ENCODE peak calls at places on chromosome 7, in four cellular contexts. One of them, this sample, is unnamed. For H3K4me1, the result is how much of the 10 kb centered on the place peaks cover.

GRCh38 chr7:74174606-74175082 is 488 bp downstream of the EIF4H start:
- DNase-seq in mammary epithelial cell: peak
- DNase-seq in PC-3: peak
- DNase-seq in astrocyte: peak
- DNase-seq in this sample: peak

GRCh38 chr7:157693071-157693520 is 356.3 kb downstream of the DNAJB6 start:
- DNase-seq in PC-3: no peak
- DNase-seq in mammary epithelial cell: no peak
- DNase-seq in astrocyte: no peak
- DNase-seq in this sample: peak

GRCh38 chr7:79979437-79979836 is 155.2 kb upstream of the GNAI1 start:
- DNase-seq in mammary epithelial cell: no peak
- DNase-seq in astrocyte: peak
- DNase-seq in PC-3: peak
- DNase-seq in this sample: no peak

GRCh38 chr7:42227931-42228591 is 8.9 kb downstream of the GLI3 start:
- DNase-seq in mammary epithelial cell: peak
- DNase-seq in PC-3: no peak
- DNase-seq in astrocyte: peak
- DNase-seq in this sample: peak

GRCh38 chr7:27105161-27106122 is 3.0 kb upstream of the HOXA2 start:
- DNase-seq in mammary epithelial cell: peak
- DNase-seq in PC-3: no peak
- DNase-seq in astrocyte: peak
- DNase-seq in this sample: no peak

GRCh38 chr7:148501707-148502139 is 88.8 kb upstream of the C7orf33 start:
- DNase-seq in astrocyte: peak
- DNase-seq in PC-3: peak
- DNase-seq in mammary epithelial cell: no peak
- DNase-seq in this sample: no peak

GRCh38 chr7:124597509-124597908 is 168.1 kb downstream of the GPR37 start:
- DNase-seq in astrocyte: no peak
- DNase-seq in mammary epithelial cell: no peak
- DNase-seq in PC-3: no peak
- DNase-seq in this sample: no peak

GRCh38 chr7:30511494-30511893 is 6.9 kb upstream of the GGCT start:
- DNase-seq in PC-3: no peak
- DNase-seq in mammary epithelial cell: no peak
- DNase-seq in astrocyte: no peak
- DNase-seq in this sample: no peak

GRCh38 chr7:33986456-33986855 is 81.1 kb downstream of the BMPER start:
- DNase-seq in astrocyte: no peak
- DNase-seq in PC-3: no peak
- DNase-seq in mammary epithelial cell: no peak
- DNase-seq in this sample: no peak

GRCh38 chr7:157652954-157653826 is 316.4 kb downstream of the DNAJB6 start:
- DNase-seq in astrocyte: no peak
- DNase-seq in mammary epithelial cell: no peak
- DNase-seq in PC-3: no peak
- DNase-seq in this sample: peak

GRCh38 chr7:9921326-9921725 is 1052.3 kb upstream of the PHF14 start:
- DNase-seq in mammary epithelial cell: no peak
- DNase-seq in PC-3: no peak
- DNase-seq in astrocyte: no peak
- DNase-seq in this sample: no peak

GRCh38 chr7:54811925-54812264 is 52.9 kb upstream of the SEC61G start:
- DNase-seq in mammary epithelial cell: peak
- DNase-seq in astrocyte: peak
- DNase-seq in PC-3: no peak
- DNase-seq in this sample: no peak

GRCh38 chr7:54831046-54831643 is 72.1 kb upstream of the SEC61G start:
- DNase-seq in mammary epithelial cell: peak
- DNase-seq in astrocyte: peak
- DNase-seq in PC-3: peak
- DNase-seq in this sample: peak

GRCh38 chr7:85090138-85090537 is 96.7 kb downstream of the SEMA3D start:
- DNase-seq in mammary epithelial cell: no peak
- DNase-seq in PC-3: no peak
- DNase-seq in astrocyte: no peak
- DNase-seq in this sample: no peak

GRCh38 chr7:149196705-149197171 is 1.4 kb downstream of the ZNF282 start:
- DNase-seq in PC-3: peak
- DNase-seq in astrocyte: no peak
- DNase-seq in mammary epithelial cell: peak
- DNase-seq in this sample: peak

GRCh38 chr7:2613926-2614613 is 17.7 kb upstream of the TTYH3 start:
- DNase-seq in mammary epithelial cell: no peak
- DNase-seq in astrocyte: no peak
- DNase-seq in PC-3: no peak
- DNase-seq in this sample: peak

GRCh38 chr7:100413889-100414288 is 14.6 kb downstream of the ZCWPW1 start:
- DNase-seq in astrocyte: no peak
- DNase-seq in PC-3: no peak
- DNase-seq in mammary epithelial cell: no peak
- DNase-seq in this sample: no peak

GRCh38 chr7:69211739-69212138 is 386.5 kb upstream of the AUTS2 start:
- DNase-seq in mammary epithelial cell: no peak
- DNase-seq in astrocyte: no peak
- DNase-seq in PC-3: no peak
- DNase-seq in this sample: no peak

GRCh38 chr7:116582806-116583444 is 58.1 kb downstream of the CAV1 start:
- DNase-seq in astrocyte: peak
- DNase-seq in mammary epithelial cell: no peak
- DNase-seq in PC-3: no peak
- DNase-seq in this sample: peak

GRCh38 chr7:158025651-158026600 is 561.7 kb downstream of the PTPRN2 start:
- DNase-seq in mammary epithelial cell: no peak
- DNase-seq in astrocyte: no peak
- DNase-seq in PC-3: no peak
- DNase-seq in this sample: no peak

DNA sequence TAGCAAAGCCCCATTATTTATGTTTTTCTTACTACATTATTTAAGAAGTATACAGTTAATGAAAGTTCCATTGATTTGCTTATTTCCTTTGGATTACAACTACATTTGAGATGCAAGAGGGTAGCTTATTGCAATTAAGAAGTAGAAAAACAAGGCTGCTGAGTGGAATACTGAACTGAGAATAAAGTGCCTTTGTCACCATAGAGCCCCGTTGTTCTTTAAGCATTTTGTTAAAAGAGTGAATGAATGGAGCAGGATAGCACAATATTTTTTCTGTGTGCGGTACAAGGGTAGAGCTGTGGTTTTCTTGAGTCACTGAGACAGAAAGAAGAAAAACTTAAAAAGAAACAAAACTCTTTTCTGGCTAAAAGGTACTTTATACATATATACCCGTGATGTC is 45.6 kb downstream of the ZNF277 start:
- DNase-seq in astrocyte: no peak
- DNase-seq in mammary epithelial cell: no peak
- DNase-seq in PC-3: no peak
- DNase-seq in this sample: no peak
- H2AFZ ChIP-seq in astrocyte: no peak
- H2AFZ ChIP-seq in mammary epithelial cell: no peak
- H2AFZ ChIP-seq in PC-3: no peak
- H2AFZ ChIP-seq in this sample: no peak

DNA sequence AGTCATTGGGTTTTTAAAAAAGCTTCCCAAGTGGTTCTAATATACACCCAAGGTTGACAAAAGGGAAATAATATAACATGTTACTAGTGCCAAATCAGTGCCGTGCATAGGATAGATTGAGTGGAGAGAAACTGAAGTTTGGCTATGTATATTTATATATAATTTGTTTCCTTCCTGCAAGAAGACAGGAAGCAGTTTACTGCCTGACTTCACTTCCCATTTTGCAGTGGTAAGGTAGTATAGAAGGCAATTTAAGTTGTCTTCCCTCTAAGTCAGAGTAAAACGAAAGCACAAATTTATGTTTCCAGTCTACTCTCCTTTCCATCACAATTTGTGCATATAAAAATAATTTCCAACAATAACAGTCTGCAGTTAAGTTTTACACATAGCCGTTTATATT is 3.4 kb upstream of the HYCC1 start:
- DNase-seq in mammary epithelial cell: no peak
- DNase-seq in astrocyte: no peak
- DNase-seq in PC-3: no peak
- DNase-seq in this sample: no peak
- H3K4me2 ChIP-seq in mammary epithelial cell: no peak
- H3K4me2 ChIP-seq in astrocyte: no peak
- H3K4me2 ChIP-seq in PC-3: no peak
- H3K4me2 ChIP-seq in this sample: peak

GRCh38 chr7:36266201-36266600 is 113.1 kb downstream of the EEPD1 start:
- DNase-seq in astrocyte: no peak
- DNase-seq in PC-3: no peak
- DNase-seq in mammary epithelial cell: no peak
- DNase-seq in this sample: no peak
- H3K4me1 ChIP-seq in astrocyte: under half
- H3K4me1 ChIP-seq in PC-3: under half
- H3K4me1 ChIP-seq in mammary epithelial cell: under half
- H3K4me1 ChIP-seq in this sample: under half

GRCh38 chr7:142332421-142332820 is 74.6 kb upstream of the PRSS58 start:
- DNase-seq in astrocyte: no peak
- DNase-seq in mammary epithelial cell: no peak
- DNase-seq in PC-3: no peak
- DNase-seq in this sample: no peak

GRCh38 chr7:142338633-142339501 is 81.0 kb upstream of the PRSS58 start:
- DNase-seq in mammary epithelial cell: no peak
- DNase-seq in PC-3: peak
- DNase-seq in astrocyte: no peak
- DNase-seq in this sample: peak

GRCh38 chr7:142334806-142335205 is 76.9 kb upstream of the PRSS58 start:
- DNase-seq in astrocyte: no peak
- DNase-seq in mammary epithelial cell: no peak
- DNase-seq in PC-3: no peak
- DNase-seq in this sample: peak

GRCh38 chr7:142334236-142334635 is 76.4 kb upstream of the PRSS58 start:
- DNase-seq in PC-3: no peak
- DNase-seq in mammary epithelial cell: no peak
- DNase-seq in astrocyte: no peak
- DNase-seq in this sample: no peak

DNA sequence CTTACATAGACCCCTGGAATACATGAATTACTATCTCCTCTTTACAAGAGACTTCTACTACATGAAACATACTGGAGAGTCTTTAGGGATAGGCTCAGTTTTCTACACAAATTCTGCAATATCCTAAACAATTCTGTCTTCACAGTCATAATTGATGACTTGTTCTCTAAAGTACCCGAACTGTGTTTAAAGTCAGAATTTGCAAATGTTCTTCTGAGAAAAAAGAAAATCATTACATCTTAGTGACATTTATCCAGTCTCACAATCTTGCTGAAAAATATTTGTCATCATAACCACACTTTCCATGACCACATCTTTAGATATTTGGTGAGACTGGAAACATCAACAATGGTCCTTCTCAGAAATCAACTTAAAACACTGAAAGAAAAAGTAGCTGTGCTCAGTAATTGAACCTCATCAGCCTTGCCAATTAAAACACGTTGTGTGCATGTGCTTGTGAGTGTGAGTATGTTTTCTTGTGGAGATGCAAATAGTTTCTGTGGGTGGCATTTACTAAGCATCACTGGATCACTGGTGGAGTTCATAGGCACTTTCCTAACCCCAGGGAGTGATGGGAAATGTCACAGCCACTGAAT is 79.6 kb upstream of the PRSS58 start:
- DNase-seq in PC-3: no peak
- DNase-seq in mammary epithelial cell: no peak
- DNase-seq in astrocyte: no peak
- DNase-seq in this sample: no peak
- H2AFZ ChIP-seq in PC-3: no peak
- H2AFZ ChIP-seq in mammary epithelial cell: no peak
- H2AFZ ChIP-seq in astrocyte: no peak
- H2AFZ ChIP-seq in this sample: no peak

GRCh38 chr7:67725437-67725836 is 728.8 kb downstream of the TYW1 start:
- DNase-seq in PC-3: no peak
- DNase-seq in astrocyte: no peak
- DNase-seq in mammary epithelial cell: no peak
- DNase-seq in this sample: no peak

GRCh38 chr7:67724955-67725354 is 728.3 kb downstream of the TYW1 start:
- DNase-seq in mammary epithelial cell: no peak
- DNase-seq in astrocyte: no peak
- DNase-seq in PC-3: no peak
- DNase-seq in this sample: no peak

GRCh38 chr7:67724435-67724834 is 727.8 kb downstream of the TYW1 start:
- DNase-seq in mammary epithelial cell: no peak
- DNase-seq in PC-3: no peak
- DNase-seq in astrocyte: no peak
- DNase-seq in this sample: no peak

DNA sequence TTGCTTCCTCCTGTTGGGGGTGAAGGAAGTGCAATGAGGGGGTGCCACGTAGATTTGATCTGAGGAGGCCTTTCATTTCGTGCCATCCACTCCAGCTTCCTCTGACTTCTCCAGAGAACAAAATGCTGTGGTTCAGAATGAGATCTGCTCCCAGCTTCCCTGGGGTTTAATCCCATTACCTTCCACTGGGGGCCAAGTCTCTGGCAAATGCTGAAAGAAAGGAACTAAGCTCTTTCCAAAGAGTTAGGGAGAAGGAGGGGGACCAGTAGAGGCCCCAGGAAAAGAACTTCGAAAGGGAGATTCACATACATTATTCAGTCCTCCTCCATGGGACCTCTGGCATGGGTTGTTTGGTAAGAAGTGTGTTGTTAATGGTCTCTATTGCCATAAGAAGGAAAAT is 727.0 kb downstream of the TYW1 start:
- DNase-seq in mammary epithelial cell: no peak
- DNase-seq in PC-3: no peak
- DNase-seq in astrocyte: no peak
- DNase-seq in this sample: no peak
- H3K4me2 ChIP-seq in mammary epithelial cell: no peak
- H3K4me2 ChIP-seq in PC-3: no peak
- H3K4me2 ChIP-seq in astrocyte: no peak
- H3K4me2 ChIP-seq in this sample: no peak

DNA sequence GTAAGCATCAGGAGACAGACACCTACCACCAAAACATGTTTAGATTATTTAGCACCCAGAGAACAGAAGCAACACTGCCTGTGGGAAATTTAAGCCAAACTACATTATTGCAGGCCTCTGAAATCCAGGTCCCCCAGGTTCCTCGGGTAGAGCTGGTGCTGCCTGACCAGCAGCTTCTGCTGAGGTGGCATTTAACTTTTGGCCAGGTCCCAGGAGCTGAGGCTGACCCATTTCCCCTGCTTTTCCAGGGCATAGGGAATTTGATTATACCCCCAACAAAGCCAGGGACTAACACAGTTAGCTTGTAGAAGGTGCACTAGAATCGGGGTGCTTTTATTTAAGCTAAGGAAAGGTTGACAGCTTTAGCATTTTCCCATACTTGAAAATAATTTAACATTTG is 4.7 kb downstream of the LRRC4 start:
- DNase-seq in mammary epithelial cell: no peak
- DNase-seq in astrocyte: no peak
- DNase-seq in PC-3: no peak
- DNase-seq in this sample: no peak
- H3K4me1 ChIP-seq in mammary epithelial cell: under half
- H3K4me1 ChIP-seq in astrocyte: under half
- H3K4me1 ChIP-seq in PC-3: half or more
- H3K4me1 ChIP-seq in this sample: under half

DNA sequence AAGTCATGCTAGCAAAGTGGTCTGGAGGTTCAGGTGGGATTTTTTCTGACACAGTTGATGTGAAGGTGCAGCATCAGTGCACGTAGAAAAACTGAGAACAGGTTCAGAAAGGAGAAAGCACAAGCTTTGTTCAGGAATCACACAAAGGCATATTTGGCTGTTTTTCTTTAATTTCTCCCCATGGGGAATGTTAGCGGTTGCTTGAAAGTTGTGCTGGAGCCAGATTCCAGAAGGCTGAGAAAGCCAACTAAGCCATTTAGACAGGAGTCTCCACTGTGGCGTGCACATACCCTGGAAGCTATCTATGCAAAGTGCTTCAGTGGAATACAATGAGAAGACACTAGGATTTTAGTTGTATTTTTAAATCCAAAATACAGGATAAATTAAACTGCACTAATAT is 201.4 kb downstream of the PCLO start:
- DNase-seq in PC-3: no peak
- DNase-seq in mammary epithelial cell: no peak
- DNase-seq in astrocyte: no peak
- DNase-seq in this sample: peak
- H2AFZ ChIP-seq in PC-3: no peak
- H2AFZ ChIP-seq in mammary epithelial cell: no peak
- H2AFZ ChIP-seq in astrocyte: no peak
- H2AFZ ChIP-seq in this sample: no peak